ENCODE peak calls at places on chromosomes 12 and 14, in four cellular contexts. One of them, this sample, is unnamed.

GRCh38 chr12:127722651-127723050 is 544.3 kb upstream of the TMEM132C start:
- DNase-seq in left ventricle myocardium inferior: no peak
- DNase-seq in A549: no peak
- DNase-seq in GM23248: no peak
- DNase-seq in this sample: no peak

GRCh38 chr12:29944269-29945000 is 160.7 kb upstream of the TMTC1 start:
- DNase-seq in left ventricle myocardium inferior: no peak
- DNase-seq in A549: no peak
- DNase-seq in GM23248: no peak
- DNase-seq in this sample: no peak

GRCh38 chr12:5268424-5269210 is 163.3 kb upstream of the NTF3 start:
- DNase-seq in left ventricle myocardium inferior: no peak
- DNase-seq in A549: no peak
- DNase-seq in GM23248: no peak
- DNase-seq in this sample: no peak

GRCh38 chr14:33598582-33598981 is 352.3 kb downstream of the EGLN3 start:
- DNase-seq in left ventricle myocardium inferior: no peak
- DNase-seq in A549: no peak
- DNase-seq in GM23248: no peak
- DNase-seq in this sample: no peak

GRCh38 chr12:49867580-49868341 is 24.9 kb upstream of the BCDIN3D start:
- DNase-seq in left ventricle myocardium inferior: no peak
- DNase-seq in A549: no peak
- DNase-seq in GM23248: no peak
- DNase-seq in this sample: no peak

GRCh38 chr14:91417134-91417982 is at the start of gene CCDC88C:
- DNase-seq in left ventricle myocardium inferior: peak
- DNase-seq in A549: peak
- DNase-seq in GM23248: peak
- DNase-seq in this sample: no peak

GRCh38 chr12:40152783-40153383 is 47.0 kb upstream of the SLC2A13 start:
- DNase-seq in left ventricle myocardium inferior: peak
- DNase-seq in A549: no peak
- DNase-seq in GM23248: peak
- DNase-seq in this sample: no peak

GRCh38 chr12:96578526-96579125 is 89.2 kb downstream of the CFAP54 start:
- DNase-seq in left ventricle myocardium inferior: no peak
- DNase-seq in A549: peak
- DNase-seq in GM23248: peak
- DNase-seq in this sample: peak

DNA sequence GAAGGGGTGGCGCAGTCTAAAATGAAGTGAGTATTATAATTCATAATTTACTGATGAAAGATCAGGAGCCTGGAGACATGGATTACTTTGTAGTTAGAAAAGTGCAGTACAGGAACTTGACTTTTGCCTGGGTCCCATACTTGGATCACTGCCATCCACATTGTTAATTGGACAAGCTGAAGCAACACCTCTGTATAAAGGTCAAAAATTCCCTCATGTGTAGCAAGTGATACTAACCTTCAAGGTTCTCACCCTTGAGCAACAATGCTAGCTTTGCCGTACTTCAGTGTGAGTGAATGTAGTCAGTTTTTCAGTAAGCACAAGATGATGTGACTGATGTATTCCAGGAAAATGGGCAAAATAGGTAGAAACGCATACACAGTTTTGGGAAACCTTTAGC is 44.6 kb upstream of the PLBD1 start:
- DNase-seq in left ventricle myocardium inferior: no peak
- DNase-seq in A549: no peak
- DNase-seq in GM23248: no peak
- DNase-seq in this sample: no peak
- H3K4me3 ChIP-seq in left ventricle myocardium inferior: no peak
- H3K4me3 ChIP-seq in A549: no peak
- H3K4me3 ChIP-seq in GM23248: no peak
- H3K4me3 ChIP-seq in this sample: no peak

DNA sequence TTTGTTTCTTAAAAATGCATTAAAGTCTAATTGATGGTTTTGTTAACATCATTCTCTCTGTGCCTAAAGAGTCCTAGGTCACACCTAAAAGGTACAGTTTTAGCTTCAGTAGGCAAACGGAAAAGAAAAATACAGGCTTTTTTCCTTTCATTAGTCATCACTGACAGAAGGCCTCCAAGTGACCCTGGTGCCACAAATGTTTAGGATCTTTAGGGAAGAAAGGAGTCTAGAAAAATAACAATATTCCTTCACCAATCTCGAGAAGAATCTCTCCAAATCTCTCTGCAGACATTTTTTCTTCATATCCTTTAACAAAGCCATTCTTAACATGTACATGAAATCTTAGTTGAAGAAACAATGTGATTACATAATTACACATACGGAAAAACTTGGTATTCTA is 2.0 kb downstream of the DENND5B start:
- DNase-seq in left ventricle myocardium inferior: no peak
- DNase-seq in A549: no peak
- DNase-seq in GM23248: peak
- DNase-seq in this sample: no peak
- H3K4me3 ChIP-seq in left ventricle myocardium inferior: peak
- H3K4me3 ChIP-seq in A549: peak
- H3K4me3 ChIP-seq in GM23248: peak
- H3K4me3 ChIP-seq in this sample: peak

GRCh38 chr12:2959508-2960431 is 573 bp downstream of the TEAD4 start:
- DNase-seq in left ventricle myocardium inferior: peak
- DNase-seq in A549: peak
- DNase-seq in GM23248: peak
- DNase-seq in this sample: no peak

GRCh38 chr12:2960432-2960956 is 1.3 kb downstream of the TEAD4 start:
- DNase-seq in left ventricle myocardium inferior: no peak
- DNase-seq in A549: peak
- DNase-seq in GM23248: peak
- DNase-seq in this sample: no peak

GRCh38 chr12:2960996-2961616 is 1.9 kb downstream of the TEAD4 start:
- DNase-seq in left ventricle myocardium inferior: no peak
- DNase-seq in A549: no peak
- DNase-seq in GM23248: peak
- DNase-seq in this sample: no peak

GRCh38 chr12:2963154-2963759 is 4.1 kb downstream of the TEAD4 start:
- DNase-seq in left ventricle myocardium inferior: no peak
- DNase-seq in A549: no peak
- DNase-seq in GM23248: no peak
- DNase-seq in this sample: no peak

GRCh38 chr12:2961705-2962104 is 2.5 kb downstream of the TEAD4 start:
- DNase-seq in left ventricle myocardium inferior: no peak
- DNase-seq in A549: no peak
- DNase-seq in GM23248: no peak
- DNase-seq in this sample: no peak
- H3K4me3 ChIP-seq in left ventricle myocardium inferior: peak
- H3K4me3 ChIP-seq in A549: no peak
- H3K4me3 ChIP-seq in GM23248: no peak
- H3K4me3 ChIP-seq in this sample: peak

DNA sequence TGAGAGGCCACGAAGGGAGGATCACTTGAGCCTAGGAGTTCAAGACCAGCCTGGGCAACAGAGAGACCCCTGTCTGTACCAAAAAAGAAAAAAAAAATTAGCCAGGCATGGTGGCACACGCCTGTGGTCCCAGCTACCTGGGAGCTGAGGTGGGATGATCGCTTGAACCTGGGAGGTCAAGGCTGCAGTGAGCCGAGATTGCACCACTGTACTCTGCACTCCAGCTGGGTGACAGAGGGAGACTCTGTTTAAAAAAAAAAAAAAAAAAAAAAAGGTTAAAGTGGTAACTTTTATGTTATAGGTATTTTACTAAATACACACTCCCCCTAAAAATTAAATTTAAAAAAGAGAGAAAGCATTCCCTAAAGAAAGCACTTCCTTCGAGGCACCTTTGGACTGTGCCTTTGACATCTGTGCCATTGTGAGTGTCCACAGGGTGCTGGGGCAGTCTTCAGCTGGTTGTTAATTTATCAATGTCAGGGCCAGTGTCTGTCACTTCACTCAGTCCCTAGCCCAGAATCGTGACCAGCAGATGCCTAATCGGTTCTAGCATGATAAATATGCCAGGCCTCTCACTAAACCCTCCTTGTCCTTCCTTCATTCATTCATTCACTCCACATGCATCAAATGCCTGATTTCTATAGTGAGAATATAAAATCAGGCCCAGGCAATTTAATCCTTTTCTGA is 63.1 kb downstream of the B4GALNT3 start:
- DNase-seq in left ventricle myocardium inferior: no peak
- DNase-seq in A549: no peak
- DNase-seq in GM23248: no peak
- DNase-seq in this sample: no peak
- H3K4me3 ChIP-seq in left ventricle myocardium inferior: no peak
- H3K4me3 ChIP-seq in A549: no peak
- H3K4me3 ChIP-seq in GM23248: no peak
- H3K4me3 ChIP-seq in this sample: no peak

GRCh38 chr12:124217508-124217981 is 77.3 kb upstream of the RFLNA start:
- DNase-seq in left ventricle myocardium inferior: no peak
- DNase-seq in A549: no peak
- DNase-seq in GM23248: peak
- DNase-seq in this sample: no peak
- H3K4me3 ChIP-seq in left ventricle myocardium inferior: peak
- H3K4me3 ChIP-seq in A549: no peak
- H3K4me3 ChIP-seq in GM23248: peak
- H3K4me3 ChIP-seq in this sample: no peak

GRCh38 chr12:20508962-20509361 is 140.6 kb downstream of the PDE3A start:
- DNase-seq in left ventricle myocardium inferior: no peak
- DNase-seq in A549: no peak
- DNase-seq in GM23248: no peak
- DNase-seq in this sample: no peak
- H3K4me3 ChIP-seq in left ventricle myocardium inferior: no peak
- H3K4me3 ChIP-seq in A549: no peak
- H3K4me3 ChIP-seq in GM23248: no peak
- H3K4me3 ChIP-seq in this sample: no peak

GRCh38 chr14:20413785-20414117 is 450 bp upstream of the TEP1 start:
- DNase-seq in left ventricle myocardium inferior: no peak
- DNase-seq in A549: no peak
- DNase-seq in GM23248: peak
- DNase-seq in this sample: no peak

GRCh38 chr14:20417250-20418186 is 4.2 kb upstream of the TEP1 start:
- DNase-seq in left ventricle myocardium inferior: no peak
- DNase-seq in A549: no peak
- DNase-seq in GM23248: no peak
- DNase-seq in this sample: no peak

GRCh38 chr14:20412876-20413784 is at the start of gene TEP1:
- DNase-seq in left ventricle myocardium inferior: peak
- DNase-seq in A549: peak
- DNase-seq in GM23248: peak
- DNase-seq in this sample: peak

GRCh38 chr14:20418501-20418909 is 5.2 kb upstream of the TEP1 start:
- DNase-seq in left ventricle myocardium inferior: no peak
- DNase-seq in A549: no peak
- DNase-seq in GM23248: no peak
- DNase-seq in this sample: no peak

DNA sequence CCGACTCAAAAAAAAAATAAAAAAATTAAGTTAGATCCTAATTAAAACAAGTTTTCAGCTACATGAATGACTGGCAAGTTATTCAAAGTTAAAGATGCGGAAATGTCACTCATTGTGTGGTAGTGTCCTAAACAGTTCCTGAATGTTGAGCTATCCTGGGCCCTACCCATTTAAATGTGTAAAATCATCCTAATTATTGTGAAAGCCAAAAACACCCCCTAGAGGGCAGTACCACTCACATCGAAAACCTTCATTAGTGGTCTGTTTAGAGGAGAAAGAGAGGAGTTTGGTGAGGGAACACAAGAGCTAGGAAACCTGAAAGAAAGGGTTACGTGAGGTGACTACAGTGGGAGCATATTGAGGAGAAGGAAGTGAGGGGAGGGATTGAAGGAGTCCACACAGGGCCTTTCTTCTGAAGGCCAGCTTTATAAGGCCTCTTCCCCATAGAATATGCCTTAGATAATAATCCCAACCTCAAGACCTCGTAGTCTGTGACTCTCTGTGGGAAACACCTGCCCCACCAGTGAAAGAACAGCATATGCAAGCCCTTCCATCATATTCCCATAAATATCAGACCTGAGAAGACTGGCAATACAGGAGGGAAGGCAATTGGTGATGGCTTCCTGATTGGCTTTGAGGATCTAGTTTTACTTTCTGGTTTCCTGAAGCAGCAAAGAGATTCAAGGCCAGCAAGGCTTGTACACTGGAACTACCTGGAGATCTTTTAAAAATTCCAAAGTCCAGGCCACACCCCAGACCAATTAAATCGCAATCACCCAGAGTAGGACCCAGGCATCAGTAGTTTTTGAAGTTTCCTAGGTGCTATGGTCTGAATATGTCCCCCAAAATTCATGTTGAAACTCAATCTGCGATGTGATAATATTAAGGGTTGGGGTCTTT is 2.7 kb upstream of the TEP1 start:
- DNase-seq in left ventricle myocardium inferior: no peak
- DNase-seq in A549: peak
- DNase-seq in GM23248: peak
- DNase-seq in this sample: no peak
- H3K4me3 ChIP-seq in left ventricle myocardium inferior: no peak
- H3K4me3 ChIP-seq in A549: no peak
- H3K4me3 ChIP-seq in GM23248: no peak
- H3K4me3 ChIP-seq in this sample: no peak

GRCh38 chr12:113214938-113215400 is 6.3 kb upstream of the TPCN1 start:
- DNase-seq in left ventricle myocardium inferior: peak
- DNase-seq in A549: peak
- DNase-seq in GM23248: peak
- DNase-seq in this sample: peak
- H3K4me3 ChIP-seq in left ventricle myocardium inferior: no peak
- H3K4me3 ChIP-seq in A549: no peak
- H3K4me3 ChIP-seq in GM23248: peak
- H3K4me3 ChIP-seq in this sample: no peak

GRCh38 chr12:27548301-27549199 is 24.5 kb downstream of the PPFIBP1 start:
- DNase-seq in left ventricle myocardium inferior: no peak
- DNase-seq in A549: no peak
- DNase-seq in GM23248: peak
- DNase-seq in this sample: no peak
- H3K4me3 ChIP-seq in left ventricle myocardium inferior: peak
- H3K4me3 ChIP-seq in A549: peak
- H3K4me3 ChIP-seq in GM23248: peak
- H3K4me3 ChIP-seq in this sample: no peak

DNA sequence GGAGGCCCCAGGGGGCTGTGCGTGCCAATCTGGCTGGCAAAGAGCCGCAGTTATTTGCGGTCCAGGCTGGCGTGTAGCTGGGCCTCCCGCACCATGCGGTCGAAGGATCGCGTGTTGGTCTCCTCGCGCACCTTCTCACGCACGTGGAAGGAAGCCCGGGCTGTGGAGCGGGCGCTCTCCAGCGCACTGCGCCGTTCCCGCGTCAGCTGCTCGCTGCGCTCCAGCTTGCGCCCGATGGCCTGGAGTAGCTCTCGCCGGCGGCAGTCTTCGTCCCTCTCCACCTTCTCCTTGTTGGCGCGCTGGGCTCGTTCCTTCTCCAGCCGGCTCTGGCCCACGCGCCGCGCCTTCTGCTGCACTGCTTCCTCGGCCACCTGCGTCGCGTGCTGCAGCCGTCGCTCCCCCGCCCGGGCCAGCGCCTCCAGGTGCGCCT is 3.2 kb downstream of the CCDC177 start:
- DNase-seq in left ventricle myocardium inferior: no peak
- DNase-seq in A549: no peak
- DNase-seq in GM23248: peak
- DNase-seq in this sample: no peak
- H3K4me3 ChIP-seq in left ventricle myocardium inferior: peak
- H3K4me3 ChIP-seq in A549: peak
- H3K4me3 ChIP-seq in GM23248: no peak
- H3K4me3 ChIP-seq in this sample: peak

This sample was measured in skeletal muscle cell.